ENCODE peak calls at places on chromosomes 1 and 21, in nine cellular contexts. One of them, this sample, is unnamed.
A peak's percentile ranks its signal among the peaks of the same experiment; 100 is the strongest.

GRCh38 chr1:220528679-220529529 is 968 bp downstream of the MARK1 start:
- DNase-seq in cardiac muscle cell: peak; percentile 44
- DNase-seq in GM19239: no peak
- DNase-seq in keratinocyte: no peak
- DNase-seq in COR-L47: no peak
- DNase-seq in endothelial cell: peak; percentile 38
- DNase-seq in effector memory CD4-positive, alpha-beta T cell: no peak
- DNase-seq in effector CD8-positive, alpha-beta T cell: no peak
- DNase-seq in H7: peak; percentile 56
- DNase-seq in this sample: no peak

GRCh38 chr1:39452540-39452939 is 38.9 kb upstream of the BMP8A start:
- DNase-seq in cardiac muscle cell: no peak
- DNase-seq in GM19239: no peak
- DNase-seq in keratinocyte: no peak
- DNase-seq in COR-L47: no peak
- DNase-seq in endothelial cell: no peak
- DNase-seq in effector memory CD4-positive, alpha-beta T cell: no peak
- DNase-seq in effector CD8-positive, alpha-beta T cell: no peak
- DNase-seq in H7: no peak
- DNase-seq in this sample: no peak

GRCh38 chr1:10631121-10631810 is 156.5 kb downstream of the PEX14 start:
- DNase-seq in cardiac muscle cell: no peak
- DNase-seq in GM19239: no peak
- DNase-seq in keratinocyte: no peak
- DNase-seq in COR-L47: no peak
- DNase-seq in endothelial cell: no peak
- DNase-seq in effector memory CD4-positive, alpha-beta T cell: no peak
- DNase-seq in effector CD8-positive, alpha-beta T cell: no peak
- DNase-seq in H7: peak; percentile 75
- DNase-seq in this sample: no peak

GRCh38 chr1:33257388-33257758 is 1.1 kb downstream of the ZNF362 start:
- DNase-seq in cardiac muscle cell: no peak
- DNase-seq in GM19239: no peak
- DNase-seq in keratinocyte: no peak
- DNase-seq in COR-L47: no peak
- DNase-seq in endothelial cell: no peak
- DNase-seq in effector memory CD4-positive, alpha-beta T cell: no peak
- DNase-seq in effector CD8-positive, alpha-beta T cell: no peak
- DNase-seq in H7: peak; percentile 62
- DNase-seq in this sample: no peak

GRCh38 chr1:246166841-246167240 is 340.2 kb downstream of the SMYD3 start:
- DNase-seq in cardiac muscle cell: no peak
- DNase-seq in GM19239: no peak
- DNase-seq in keratinocyte: no peak
- DNase-seq in COR-L47: no peak
- DNase-seq in endothelial cell: no peak
- DNase-seq in effector memory CD4-positive, alpha-beta T cell: no peak
- DNase-seq in effector CD8-positive, alpha-beta T cell: no peak
- DNase-seq in H7: no peak
- DNase-seq in this sample: no peak

GRCh38 chr1:53568540-53568939 is 109.3 kb downstream of the DMRTB1 start:
- DNase-seq in cardiac muscle cell: no peak
- DNase-seq in GM19239: no peak
- DNase-seq in keratinocyte: no peak
- DNase-seq in COR-L47: no peak
- DNase-seq in endothelial cell: no peak
- DNase-seq in effector memory CD4-positive, alpha-beta T cell: no peak
- DNase-seq in effector CD8-positive, alpha-beta T cell: no peak
- DNase-seq in H7: no peak
- DNase-seq in this sample: no peak

GRCh38 chr1:233965856-233966255 is 61.4 kb downstream of the SLC35F3 start:
- DNase-seq in cardiac muscle cell: no peak
- DNase-seq in GM19239: no peak
- DNase-seq in keratinocyte: no peak
- DNase-seq in COR-L47: no peak
- DNase-seq in endothelial cell: no peak
- DNase-seq in effector memory CD4-positive, alpha-beta T cell: no peak
- DNase-seq in effector CD8-positive, alpha-beta T cell: no peak
- DNase-seq in H7: no peak
- DNase-seq in this sample: no peak

GRCh38 chr21:30444204-30444603 is 4.1 kb downstream of the KRTAP15-1 start:
- DNase-seq in cardiac muscle cell: peak; percentile 2
- DNase-seq in GM19239: no peak
- DNase-seq in keratinocyte: no peak
- DNase-seq in COR-L47: no peak
- DNase-seq in endothelial cell: peak; percentile 40
- DNase-seq in effector memory CD4-positive, alpha-beta T cell: no peak
- DNase-seq in effector CD8-positive, alpha-beta T cell: no peak
- DNase-seq in H7: peak; percentile 17
- DNase-seq in this sample: no peak

GRCh38 chr1:232899839-232900238 is 50.6 kb upstream of the NTPCR start:
- DNase-seq in cardiac muscle cell: no peak
- DNase-seq in GM19239: no peak
- DNase-seq in keratinocyte: no peak
- DNase-seq in COR-L47: no peak
- DNase-seq in endothelial cell: no peak
- DNase-seq in effector memory CD4-positive, alpha-beta T cell: no peak
- DNase-seq in effector CD8-positive, alpha-beta T cell: no peak
- DNase-seq in H7: no peak
- DNase-seq in this sample: no peak

GRCh38 chr1:8629241-8630091 is 188.0 kb downstream of the RERE start:
- DNase-seq in cardiac muscle cell: peak; percentile 42
- DNase-seq in GM19239: peak; percentile 35
- DNase-seq in keratinocyte: no peak
- DNase-seq in COR-L47: peak; percentile 85
- DNase-seq in endothelial cell: no peak
- DNase-seq in effector memory CD4-positive, alpha-beta T cell: no peak
- DNase-seq in effector CD8-positive, alpha-beta T cell: no peak
- DNase-seq in H7: no peak
- DNase-seq in this sample: no peak

GRCh38 chr1:157091668-157092273 is 7.8 kb downstream of the ETV3L start:
- DNase-seq in cardiac muscle cell: no peak
- DNase-seq in GM19239: no peak
- DNase-seq in keratinocyte: no peak
- DNase-seq in COR-L47: no peak
- DNase-seq in endothelial cell: no peak
- DNase-seq in effector memory CD4-positive, alpha-beta T cell: no peak
- DNase-seq in effector CD8-positive, alpha-beta T cell: no peak
- DNase-seq in H7: peak; percentile 13
- DNase-seq in this sample: no peak

GRCh38 chr1:201268604-201269151 is 14.6 kb upstream of the PKP1 start:
- DNase-seq in cardiac muscle cell: peak; percentile 41
- DNase-seq in GM19239: no peak
- DNase-seq in keratinocyte: no peak
- DNase-seq in COR-L47: peak; percentile 45
- DNase-seq in endothelial cell: no peak
- DNase-seq in effector memory CD4-positive, alpha-beta T cell: no peak
- DNase-seq in effector CD8-positive, alpha-beta T cell: no peak
- DNase-seq in H7: no peak
- DNase-seq in this sample: no peak

GRCh38 chr1:72648465-72648864 is 366.1 kb upstream of the NEGR1 start:
- DNase-seq in cardiac muscle cell: no peak
- DNase-seq in GM19239: no peak
- DNase-seq in keratinocyte: no peak
- DNase-seq in COR-L47: no peak
- DNase-seq in endothelial cell: no peak
- DNase-seq in effector memory CD4-positive, alpha-beta T cell: no peak
- DNase-seq in effector CD8-positive, alpha-beta T cell: no peak
- DNase-seq in H7: no peak
- DNase-seq in this sample: no peak

GRCh38 chr1:14061204-14061603 is 361.2 kb downstream of the PRDM2 start:
- DNase-seq in cardiac muscle cell: no peak
- DNase-seq in GM19239: no peak
- DNase-seq in keratinocyte: no peak
- DNase-seq in COR-L47: no peak
- DNase-seq in endothelial cell: no peak
- DNase-seq in effector memory CD4-positive, alpha-beta T cell: no peak
- DNase-seq in effector CD8-positive, alpha-beta T cell: no peak
- DNase-seq in H7: no peak
- DNase-seq in this sample: no peak

GRCh38 chr1:66929999-66930822 is 5.4 kb downstream of the MIER1 start:
- DNase-seq in cardiac muscle cell: peak; percentile 95
- DNase-seq in GM19239: peak; percentile 65
- DNase-seq in keratinocyte: no peak
- DNase-seq in COR-L47: peak; percentile 94
- DNase-seq in endothelial cell: peak; percentile 99
- DNase-seq in effector memory CD4-positive, alpha-beta T cell: peak; percentile 91
- DNase-seq in effector CD8-positive, alpha-beta T cell: peak; percentile 93
- DNase-seq in H7: peak; percentile 95
- DNase-seq in this sample: peak; percentile 92

GRCh38 chr1:192620096-192620495 is 15.9 kb upstream of the RGS13 start:
- DNase-seq in cardiac muscle cell: no peak
- DNase-seq in GM19239: no peak
- DNase-seq in keratinocyte: no peak
- DNase-seq in COR-L47: no peak
- DNase-seq in endothelial cell: no peak
- DNase-seq in effector memory CD4-positive, alpha-beta T cell: no peak
- DNase-seq in effector CD8-positive, alpha-beta T cell: no peak
- DNase-seq in H7: no peak
- DNase-seq in this sample: no peak

GRCh38 chr1:78492376-78492950 is 1.7 kb downstream of the PTGFR start:
- DNase-seq in cardiac muscle cell: no peak
- DNase-seq in GM19239: no peak
- DNase-seq in keratinocyte: no peak
- DNase-seq in COR-L47: no peak
- DNase-seq in endothelial cell: no peak
- DNase-seq in effector memory CD4-positive, alpha-beta T cell: no peak
- DNase-seq in effector CD8-positive, alpha-beta T cell: no peak
- DNase-seq in H7: no peak
- DNase-seq in this sample: no peak

GRCh38 chr1:167984886-167985489 is 48.1 kb upstream of the MPC2 start:
- DNase-seq in cardiac muscle cell: no peak
- DNase-seq in GM19239: no peak
- DNase-seq in keratinocyte: no peak
- DNase-seq in COR-L47: no peak
- DNase-seq in endothelial cell: no peak
- DNase-seq in effector memory CD4-positive, alpha-beta T cell: no peak
- DNase-seq in effector CD8-positive, alpha-beta T cell: no peak
- DNase-seq in H7: no peak
- DNase-seq in this sample: no peak

GRCh38 chr1:160777486-160778089 is 18.4 kb upstream of the LY9 start:
- DNase-seq in cardiac muscle cell: peak; percentile 55
- DNase-seq in GM19239: no peak
- DNase-seq in keratinocyte: no peak
- DNase-seq in COR-L47: peak; percentile 11
- DNase-seq in endothelial cell: peak; percentile 46
- DNase-seq in effector memory CD4-positive, alpha-beta T cell: peak; percentile 35
- DNase-seq in effector CD8-positive, alpha-beta T cell: peak; percentile 21
- DNase-seq in H7: peak; percentile 44
- DNase-seq in this sample: peak; percentile 2

GRCh38 chr1:214523124-214523824 is 28.1 kb downstream of the PTPN14 start:
- DNase-seq in cardiac muscle cell: no peak
- DNase-seq in GM19239: no peak
- DNase-seq in keratinocyte: no peak
- DNase-seq in COR-L47: no peak
- DNase-seq in endothelial cell: no peak
- DNase-seq in effector memory CD4-positive, alpha-beta T cell: no peak
- DNase-seq in effector CD8-positive, alpha-beta T cell: no peak
- DNase-seq in H7: no peak
- DNase-seq in this sample: no peak

GRCh38 chr1:67134692-67135091 is at the start of gene C1orf141:
- DNase-seq in cardiac muscle cell: peak; percentile 46
- DNase-seq in GM19239: no peak
- DNase-seq in keratinocyte: no peak
- DNase-seq in COR-L47: no peak
- DNase-seq in endothelial cell: peak; percentile 39
- DNase-seq in effector memory CD4-positive, alpha-beta T cell: no peak
- DNase-seq in effector CD8-positive, alpha-beta T cell: peak; percentile 8
- DNase-seq in H7: peak; percentile 67
- DNase-seq in this sample: no peak

GRCh38 chr1:240280560-240281322 is 189.1 kb downstream of the FMN2 start:
- DNase-seq in cardiac muscle cell: no peak
- DNase-seq in GM19239: no peak
- DNase-seq in keratinocyte: no peak
- DNase-seq in COR-L47: no peak
- DNase-seq in endothelial cell: no peak
- DNase-seq in effector memory CD4-positive, alpha-beta T cell: no peak
- DNase-seq in effector CD8-positive, alpha-beta T cell: no peak
- DNase-seq in H7: no peak
- DNase-seq in this sample: no peak

GRCh38 chr1:39988618-39989343 is 33.8 kb downstream of the MFSD2A start:
- DNase-seq in cardiac muscle cell: no peak
- DNase-seq in GM19239: no peak
- DNase-seq in keratinocyte: no peak
- DNase-seq in COR-L47: no peak
- DNase-seq in endothelial cell: no peak
- DNase-seq in effector memory CD4-positive, alpha-beta T cell: no peak
- DNase-seq in effector CD8-positive, alpha-beta T cell: no peak
- DNase-seq in H7: no peak
- DNase-seq in this sample: no peak

GRCh38 chr1:28248273-28249012 is 10.9 kb upstream of the SESN2 start:
- DNase-seq in cardiac muscle cell: peak; percentile 80
- DNase-seq in GM19239: no peak
- DNase-seq in keratinocyte: no peak
- DNase-seq in COR-L47: peak; percentile 52
- DNase-seq in endothelial cell: peak; percentile 80
- DNase-seq in effector memory CD4-positive, alpha-beta T cell: peak; percentile 67
- DNase-seq in effector CD8-positive, alpha-beta T cell: peak; percentile 67
- DNase-seq in H7: peak; percentile 73
- DNase-seq in this sample: peak; percentile 44

GRCh38 chr1:101051688-101052638 is 26.4 kb upstream of the DPH5 start:
- DNase-seq in cardiac muscle cell: no peak
- DNase-seq in GM19239: peak; percentile 10
- DNase-seq in keratinocyte: no peak
- DNase-seq in COR-L47: no peak
- DNase-seq in endothelial cell: no peak
- DNase-seq in effector memory CD4-positive, alpha-beta T cell: no peak
- DNase-seq in effector CD8-positive, alpha-beta T cell: no peak
- DNase-seq in H7: no peak
- DNase-seq in this sample: no peak

GRCh38 chr1:176795929-176796328 is 333.0 kb downstream of the PAPPA2 start:
- DNase-seq in cardiac muscle cell: no peak
- DNase-seq in GM19239: no peak
- DNase-seq in keratinocyte: no peak
- DNase-seq in COR-L47: no peak
- DNase-seq in endothelial cell: no peak
- DNase-seq in effector memory CD4-positive, alpha-beta T cell: no peak
- DNase-seq in effector CD8-positive, alpha-beta T cell: no peak
- DNase-seq in H7: no peak
- DNase-seq in this sample: no peak

GRCh38 chr1:30159015-30159414 is 564.4 kb downstream of the MATN1 start:
- DNase-seq in cardiac muscle cell: no peak
- DNase-seq in GM19239: no peak
- DNase-seq in keratinocyte: no peak
- DNase-seq in COR-L47: no peak
- DNase-seq in endothelial cell: no peak
- DNase-seq in effector memory CD4-positive, alpha-beta T cell: no peak
- DNase-seq in effector CD8-positive, alpha-beta T cell: no peak
- DNase-seq in H7: peak; percentile 37
- DNase-seq in this sample: no peak

This sample was measured in NCI-H1930.